ENCODE peak calls at places on chromosomes 5 and 9, in four cellular contexts. One of them, this sample, is unnamed.

GRCh38 chr9:118401551-118401950 is 697.3 kb downstream of the TLR4 start:
- DNase-seq in HepG2: no peak
- DNase-seq in A549: no peak
- DNase-seq in GM12878: no peak
- DNase-seq in this sample: no peak

GRCh38 chr5:136427421-136427820 is 62.1 kb upstream of the TRPC7 start:
- DNase-seq in HepG2: no peak
- DNase-seq in A549: no peak
- DNase-seq in GM12878: no peak
- DNase-seq in this sample: no peak

GRCh38 chr5:157431544-157432200 is 28.3 kb upstream of the NIPAL4 start:
- DNase-seq in HepG2: peak; percentile 34
- DNase-seq in A549: peak; percentile 35
- DNase-seq in GM12878: peak; percentile 35
- DNase-seq in this sample: no peak

GRCh38 chr5:157682257-157682656 is 10.9 kb downstream of the C5orf52 start:
- DNase-seq in HepG2: no peak
- DNase-seq in A549: no peak
- DNase-seq in GM12878: no peak
- DNase-seq in this sample: no peak

GRCh38 chr5:149563461-149563860 is 12.2 kb upstream of the CSNK1A1 start:
- DNase-seq in HepG2: no peak
- DNase-seq in A549: no peak
- DNase-seq in GM12878: no peak
- DNase-seq in this sample: no peak

GRCh38 chr9:94869415-94869838 is 142.9 kb downstream of the AOPEP start:
- DNase-seq in HepG2: no peak
- DNase-seq in A549: no peak
- DNase-seq in GM12878: no peak
- DNase-seq in this sample: peak; percentile 35

GRCh38 chr5:142839711-142840441 is 69.7 kb downstream of the ARHGAP26 start:
- DNase-seq in HepG2: no peak
- DNase-seq in A549: no peak
- DNase-seq in GM12878: no peak
- DNase-seq in this sample: no peak

GRCh38 chr5:135645336-135645735 is 66.5 kb upstream of the CXCL14 start:
- DNase-seq in HepG2: no peak
- DNase-seq in A549: no peak
- DNase-seq in GM12878: no peak
- DNase-seq in this sample: no peak

GRCh38 chr5:167721926-167722440 is 569.5 kb upstream of the WWC1 start:
- DNase-seq in HepG2: no peak
- DNase-seq in A549: no peak
- DNase-seq in GM12878: no peak
- DNase-seq in this sample: peak; percentile 16

GRCh38 chr5:52491071-52491828 is 296.5 kb upstream of the ITGA1 start:
- DNase-seq in HepG2: no peak
- DNase-seq in A549: no peak
- DNase-seq in GM12878: no peak
- DNase-seq in this sample: no peak

GRCh38 chr9:116952434-116952805 is 265.3 kb downstream of the TRIM32 start:
- DNase-seq in HepG2: no peak
- DNase-seq in A549: no peak
- DNase-seq in GM12878: no peak
- DNase-seq in this sample: no peak

GRCh38 chr9:114792396-114792795 is 13.4 kb downstream of the TNFSF15 start:
- DNase-seq in HepG2: no peak
- DNase-seq in A549: no peak
- DNase-seq in GM12878: no peak
- DNase-seq in this sample: no peak
- TF ChIP-seq PBX3 in HepG2: no peak
- TF ChIP-seq PBX3 in A549: no peak
- TF ChIP-seq PBX3 in GM12878: no peak
- TF ChIP-seq PBX3 in this sample: no peak

GRCh38 chr5:170896779-170897178 is 35.0 kb downstream of the RANBP17 start:
- DNase-seq in HepG2: no peak
- DNase-seq in A549: no peak
- DNase-seq in GM12878: no peak
- DNase-seq in this sample: peak; percentile 5
- TF ChIP-seq PBX3 in HepG2: no peak
- TF ChIP-seq PBX3 in A549: no peak
- TF ChIP-seq PBX3 in GM12878: no peak
- TF ChIP-seq PBX3 in this sample: no peak

DNA sequence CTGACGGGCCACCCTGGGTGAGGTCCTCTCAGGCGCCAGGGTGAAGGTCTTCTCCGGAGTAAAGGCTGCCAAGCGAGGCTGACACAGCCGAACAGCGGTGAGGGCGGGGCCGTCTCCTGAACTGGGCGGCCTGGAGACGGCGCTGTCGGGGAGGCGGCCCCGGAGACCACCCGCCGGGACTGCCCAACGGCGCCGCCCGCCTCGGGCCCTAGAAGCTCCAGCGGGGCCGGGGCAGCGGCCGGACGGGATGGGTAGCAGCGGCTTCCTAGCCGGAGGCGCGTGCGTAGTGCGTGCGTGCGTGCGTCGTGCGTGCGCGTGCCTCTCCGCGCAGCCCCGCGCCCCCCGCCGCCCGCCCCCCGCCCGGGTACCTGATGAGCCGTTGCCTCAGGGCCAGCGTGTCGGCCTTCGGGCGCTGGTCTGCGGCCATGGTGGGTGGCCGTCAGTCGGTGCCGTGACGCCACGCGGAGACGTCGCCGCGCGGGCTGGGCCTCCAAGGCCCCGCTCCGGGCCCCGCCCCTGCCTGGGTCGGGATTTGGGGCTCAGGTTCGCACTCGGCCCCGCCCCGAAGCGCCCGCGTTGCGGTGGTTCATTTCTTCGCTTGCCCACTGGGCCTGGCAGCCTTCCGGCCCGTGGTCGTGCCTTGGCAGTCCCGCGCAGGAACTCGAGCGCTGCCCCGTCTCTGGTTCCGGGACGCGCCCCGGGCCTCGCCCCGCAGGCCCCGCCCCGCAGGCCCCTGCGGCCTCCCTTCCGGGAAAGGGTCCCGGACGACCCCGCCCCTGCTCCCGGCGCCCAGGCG is at the start of gene PHYKPL:
- DNase-seq in HepG2: peak; percentile 36
- DNase-seq in A549: peak; percentile 64
- DNase-seq in GM12878: no peak
- DNase-seq in this sample: peak; percentile 91
- TF ChIP-seq PBX3 in HepG2: no peak
- TF ChIP-seq PBX3 in A549: no peak
- TF ChIP-seq PBX3 in GM12878: no peak
- TF ChIP-seq PBX3 in this sample: no peak

DNA sequence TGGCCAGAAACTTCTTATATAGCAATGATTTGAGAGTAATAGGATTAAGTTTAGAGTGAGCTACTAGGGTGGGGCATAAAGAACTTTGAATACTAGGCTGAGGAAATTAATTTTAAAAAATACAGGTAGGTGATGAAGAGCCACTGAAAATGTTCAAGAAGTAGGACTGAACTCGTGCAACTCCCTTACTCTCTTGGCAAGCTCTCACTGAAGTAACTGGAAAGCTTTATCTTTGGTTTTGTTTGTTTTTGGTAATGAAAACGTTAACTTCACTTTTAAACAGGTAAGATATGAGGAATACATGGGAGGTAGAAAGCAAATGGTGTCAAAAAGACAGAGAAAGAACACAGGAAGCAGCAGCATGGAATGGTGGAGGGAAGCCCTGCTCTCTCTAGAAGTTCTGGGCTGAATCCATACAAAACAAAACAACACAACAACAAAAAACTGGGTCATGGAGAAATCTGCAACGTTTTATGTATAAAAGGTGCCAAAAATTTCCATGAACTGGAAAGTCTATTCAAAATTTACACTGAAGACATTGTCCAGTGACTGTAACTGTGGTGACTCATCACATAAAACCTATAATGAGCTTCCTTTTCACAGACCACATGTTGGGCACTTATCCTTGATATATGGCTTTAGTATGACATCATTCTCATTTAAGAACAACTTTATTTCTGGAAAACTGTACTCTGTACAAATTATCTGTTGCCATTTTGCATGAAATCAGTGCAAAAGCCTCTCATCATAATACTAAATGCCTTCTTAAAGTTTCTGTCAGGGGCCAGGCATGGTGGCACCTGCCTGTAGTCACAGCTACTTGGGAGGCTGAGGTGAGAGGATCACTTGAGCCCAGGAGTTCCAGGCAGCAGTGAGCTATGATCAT is 91.2 kb upstream of the CHD1 start:
- DNase-seq in HepG2: peak; percentile 59
- DNase-seq in A549: no peak
- DNase-seq in GM12878: no peak
- DNase-seq in this sample: no peak
- TF ChIP-seq PBX3 in HepG2: no peak
- TF ChIP-seq PBX3 in A549: no peak
- TF ChIP-seq PBX3 in GM12878: no peak
- TF ChIP-seq PBX3 in this sample: peak; percentile 97

GRCh38 chr5:150630459-150631325 is 9.8 kb upstream of the SYNPO start:
- DNase-seq in HepG2: no peak
- DNase-seq in A549: no peak
- DNase-seq in GM12878: no peak
- DNase-seq in this sample: no peak

GRCh38 chr5:150630016-150630415 is 10.4 kb upstream of the SYNPO start:
- DNase-seq in HepG2: no peak
- DNase-seq in A549: no peak
- DNase-seq in GM12878: no peak
- DNase-seq in this sample: no peak

GRCh38 chr5:150631326-150631701 is 9.1 kb upstream of the SYNPO start:
- DNase-seq in HepG2: no peak
- DNase-seq in A549: no peak
- DNase-seq in GM12878: no peak
- DNase-seq in this sample: no peak

GRCh38 chr5:150633424-150633823 is 7.0 kb upstream of the SYNPO start:
- DNase-seq in HepG2: no peak
- DNase-seq in A549: no peak
- DNase-seq in GM12878: no peak
- DNase-seq in this sample: no peak

GRCh38 chr5:150632305-150633160 is 7.9 kb upstream of the SYNPO start:
- DNase-seq in HepG2: no peak
- DNase-seq in A549: no peak
- DNase-seq in GM12878: no peak
- DNase-seq in this sample: no peak
- TF ChIP-seq PBX3 in HepG2: no peak
- TF ChIP-seq PBX3 in A549: no peak
- TF ChIP-seq PBX3 in GM12878: no peak
- TF ChIP-seq PBX3 in this sample: no peak

DNA sequence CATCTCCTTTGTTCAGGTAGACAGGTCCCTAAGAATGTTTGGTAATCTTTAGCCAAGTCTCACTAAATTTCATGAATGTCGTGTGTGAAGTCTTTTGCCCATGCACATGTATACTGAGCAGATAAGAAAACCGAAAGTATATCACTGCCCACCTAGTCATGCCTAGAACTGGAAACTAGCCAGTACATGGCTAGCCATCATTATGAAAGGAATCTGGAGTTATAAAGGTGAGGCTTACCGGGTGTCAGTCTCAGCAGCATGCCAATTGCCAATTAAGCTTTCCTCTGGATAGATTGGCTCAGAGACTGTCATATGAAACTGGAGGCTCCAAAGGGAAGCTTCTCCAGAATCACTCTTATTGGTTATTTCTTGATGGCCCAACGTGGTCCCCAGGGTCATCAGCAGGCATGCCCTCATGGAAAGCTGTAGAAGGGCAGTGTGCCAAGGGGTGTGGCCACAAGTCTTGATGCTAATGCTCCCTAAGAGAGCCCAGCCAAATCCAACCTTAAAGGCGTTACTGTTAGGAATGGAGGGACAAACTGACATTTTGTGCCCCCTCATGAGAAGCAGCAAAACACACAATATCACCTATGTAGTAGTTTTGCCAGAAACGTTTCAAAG is 307.3 kb upstream of the PIK3R1 start:
- DNase-seq in HepG2: no peak
- DNase-seq in A549: no peak
- DNase-seq in GM12878: no peak
- DNase-seq in this sample: no peak
- TF ChIP-seq PBX3 in HepG2: no peak
- TF ChIP-seq PBX3 in A549: no peak
- TF ChIP-seq PBX3 in GM12878: no peak
- TF ChIP-seq PBX3 in this sample: no peak

GRCh38 chr5:668299-668995 is 24.7 kb downstream of the TPPP start:
- DNase-seq in HepG2: no peak
- DNase-seq in A549: no peak
- DNase-seq in GM12878: no peak
- DNase-seq in this sample: no peak
- TF ChIP-seq PBX3 in HepG2: no peak
- TF ChIP-seq PBX3 in A549: no peak
- TF ChIP-seq PBX3 in GM12878: no peak
- TF ChIP-seq PBX3 in this sample: no peak

GRCh38 chr5:170753311-170753710 is 30.2 kb upstream of the GABRP start:
- DNase-seq in HepG2: no peak
- DNase-seq in A549: no peak
- DNase-seq in GM12878: no peak
- DNase-seq in this sample: no peak

GRCh38 chr5:170748986-170749385 is 34.5 kb upstream of the GABRP start:
- DNase-seq in HepG2: no peak
- DNase-seq in A549: no peak
- DNase-seq in GM12878: no peak
- DNase-seq in this sample: no peak

GRCh38 chr5:170752257-170753215 is 31.0 kb upstream of the GABRP start:
- DNase-seq in HepG2: no peak
- DNase-seq in A549: no peak
- DNase-seq in GM12878: no peak
- DNase-seq in this sample: peak; percentile 40

GRCh38 chr5:170749911-170750431 is 33.6 kb upstream of the GABRP start:
- DNase-seq in HepG2: no peak
- DNase-seq in A549: no peak
- DNase-seq in GM12878: no peak
- DNase-seq in this sample: no peak

DNA sequence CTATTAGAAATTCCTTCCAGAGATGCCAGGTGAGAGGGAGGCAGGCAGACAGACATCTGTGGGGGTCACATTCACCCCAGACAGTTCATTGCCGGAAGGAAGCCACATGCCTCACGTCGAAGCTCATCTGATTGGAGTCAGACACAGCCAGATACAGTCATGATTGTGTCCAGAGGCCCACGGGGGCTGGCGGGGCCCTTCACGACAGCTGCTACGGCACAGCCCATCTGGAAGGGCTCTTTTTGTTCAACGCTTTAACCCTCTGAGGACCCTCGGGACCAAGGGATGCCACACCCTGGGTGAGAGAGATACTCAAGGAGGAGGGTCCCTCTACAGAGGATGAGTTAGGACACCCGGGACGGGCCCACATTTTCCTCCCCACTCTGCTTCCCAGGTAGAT is 31.9 kb upstream of the GABRP start:
- DNase-seq in HepG2: no peak
- DNase-seq in A549: no peak
- DNase-seq in GM12878: no peak
- DNase-seq in this sample: peak; percentile 69
- TF ChIP-seq PBX3 in HepG2: no peak
- TF ChIP-seq PBX3 in A549: no peak
- TF ChIP-seq PBX3 in GM12878: no peak
- TF ChIP-seq PBX3 in this sample: no peak

GRCh38 chr5:72598461-72599433 is 91.5 kb upstream of the ZNF366 start:
- DNase-seq in HepG2: peak; percentile 60
- DNase-seq in A549: no peak
- DNase-seq in GM12878: no peak
- DNase-seq in this sample: no peak
- TF ChIP-seq PBX3 in HepG2: no peak
- TF ChIP-seq PBX3 in A549: no peak
- TF ChIP-seq PBX3 in GM12878: no peak
- TF ChIP-seq PBX3 in this sample: no peak

GRCh38 chr5:15383469-15383868 is 116.5 kb upstream of the FBXL7 start:
- DNase-seq in HepG2: peak; percentile 3
- DNase-seq in A549: no peak
- DNase-seq in GM12878: no peak
- DNase-seq in this sample: peak; percentile 61
- TF ChIP-seq PBX3 in HepG2: no peak
- TF ChIP-seq PBX3 in A549: no peak
- TF ChIP-seq PBX3 in GM12878: no peak
- TF ChIP-seq PBX3 in this sample: no peak

This sample was measured in SK-N-SH.